ENCODE peak calls at places on chromosome 22, in ten cellular contexts. Q is NB4, H is adrenal gland, M is Peyer's patch, N is esophagus muscularis mucosa, O is stomach, V is IMR-90, B is right lobe of liver, J is body of pancreas, I is ovary. D is an unnamed sample.

GRCh38 chr22:17319541-17319940 is 49.7 kb upstream of the CECR2 start:
- DNase-seq in V (no peak), N (no peak), Q (no peak), B (no peak), O (no peak), J (no peak), M (no peak), I (no peak), H (no peak), D (no peak)

GRCh38 chr22:30968015-30968923 is at the start of gene MORC2:
- DNase-seq in V (peak), N (no peak), J (peak), M (no peak), H (peak), I (no peak), B (peak), Q (no peak), O (peak), D (peak)

GRCh38 chr22:40512426-40513136 is 123.9 kb downstream of the MRTFA start:
- DNase-seq in V (peak), M (no peak), O (no peak), B (no peak), J (peak), Q (no peak), N (no peak), H (no peak), I (no peak), D (no peak)

GRCh38 chr22:29704528-29705285 is 15.1 kb upstream of the CABP7 start:
- DNase-seq in N (no peak), Q (no peak), I (no peak), O (peak), M (no peak), V (peak), B (no peak), H (no peak), J (peak), D (no peak)

GRCh38 chr22:47902646-47903180 is 1140.3 kb downstream of the TBC1D22A start:
- DNase-seq in B (no peak), I (no peak), M (no peak), Q (no peak), V (no peak), H (no peak), N (peak), O (no peak), J (no peak), D (no peak)

GRCh38 chr22:29344137-29344536 is 28.6 kb upstream of the RASL10A start:
- DNase-seq in V (peak), M (no peak), J (peak), O (peak), Q (no peak), N (peak), H (peak), B (peak), I (no peak), D (no peak)

GRCh38 chr22:21591695-21592094 is 24.2 kb downstream of the UBE2L3 start:
- DNase-seq in Q (no peak), H (no peak), V (no peak), I (no peak), J (no peak), O (no peak), M (no peak), N (no peak), B (no peak), D (no peak)

GRCh38 chr22:30181459-30182353 is 64.9 kb downstream of the LIF start:
- DNase-seq in V (no peak), Q (peak), J (no peak), N (peak), B (no peak), H (no peak), O (no peak), M (no peak), I (no peak), D (no peak)

GRCh38 chr22:40499187-40499753 is 128.9 kb downstream of the SGSM3 start:
- DNase-seq in V (peak), B (no peak), O (peak), I (no peak), Q (peak), N (no peak), M (no peak), H (peak), J (peak), D (peak)

GRCh38 chr22:41768420-41768819 is 32.1 kb upstream of the CCDC134 start:
- DNase-seq in I (no peak), J (peak), O (no peak), N (no peak), M (no peak), B (no peak), V (peak), Q (peak), H (no peak), D (no peak)

GRCh38 chr22:24391836-24392217 is 35.6 kb upstream of the ADORA2A start:
- DNase-seq in O (no peak), Q (no peak), M (no peak), I (no peak), N (no peak), B (no peak), H (no peak), V (peak), J (no peak), D (no peak)

GRCh38 chr22:43631846-43632245 is 180.3 kb downstream of the EFCAB6 start:
- DNase-seq in N (peak), B (no peak), H (no peak), I (no peak), O (no peak), Q (no peak), J (no peak), M (no peak), V (no peak), D (no peak)

GRCh38 chr22:17777005-17777716 is 2.9 kb upstream of the BID start:
- DNase-seq in H (no peak), B (peak), J (peak), V (no peak), N (no peak), M (peak), Q (peak), I (no peak), O (peak), D (no peak)

GRCh38 chr22:16975155-16975885 is 32.7 kb downstream of the GAB4 start:
- DNase-seq in I (no peak), O (no peak), V (no peak), M (no peak), N (peak), Q (no peak), J (no peak), B (no peak), H (no peak), D (no peak)

GRCh38 chr22:23377767-23378166 is 197.5 kb downstream of the BCR start:
- DNase-seq in N (no peak), Q (no peak), I (no peak), J (no peak), O (no peak), H (no peak), V (no peak), M (no peak), B (no peak), D (no peak)

GRCh38 chr22:30869996-30870395 is 98.6 kb downstream of the MORC2 start:
- DNase-seq in M (no peak), V (no peak), Q (no peak), H (no peak), I (no peak), B (peak), J (no peak), O (no peak), N (no peak), D (no peak)

GRCh38 chr22:18154821-18155390 is 4.9 kb downstream of the USP18 start:
- DNase-seq in B (no peak), M (no peak), O (no peak), Q (no peak), N (no peak), J (no peak), H (no peak), I (no peak), V (no peak), D (no peak)

GRCh38 chr22:41910599-41911291 is 4.1 kb downstream of the SHISA8 start:
- DNase-seq in V (no peak), O (peak), N (no peak), H (peak), I (peak), Q (no peak), M (no peak), B (no peak), J (peak), D (peak)

GRCh38 chr22:23856721-23857605 is 712 bp upstream of the SLC2A11 start:
- DNase-seq in M (peak), Q (no peak), N (no peak), O (no peak), I (peak), J (peak), V (peak), H (peak), B (no peak), D (peak)

GRCh38 chr22:44587911-44588310 is 89.9 kb upstream of the RTL6 start:
- DNase-seq in B (no peak), H (no peak), O (no peak), I (no peak), M (no peak), V (no peak), N (no peak), J (no peak), Q (no peak), D (no peak)

DNA sequence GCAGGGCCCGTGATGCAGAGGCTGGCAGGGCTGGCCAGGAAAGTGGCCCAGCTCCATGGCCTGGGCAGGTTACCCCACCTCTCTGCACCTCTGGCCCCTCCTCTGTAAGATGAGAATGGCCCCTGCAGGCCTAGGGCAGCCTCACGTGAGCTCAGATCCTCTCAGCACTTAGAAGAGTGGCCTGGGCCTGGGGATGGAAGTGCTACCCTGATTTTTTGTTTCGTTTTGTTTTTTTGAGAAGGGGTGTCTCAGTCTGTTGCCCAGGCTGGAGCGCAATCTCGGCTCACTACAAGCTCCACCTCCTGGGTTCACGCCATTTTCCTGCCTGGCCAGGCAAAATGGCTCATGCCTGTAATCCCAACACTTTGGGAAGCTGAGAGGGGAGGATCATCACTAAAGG is 982 bp downstream of the APOBEC3H start:
- DNase-seq in V (no peak), O (no peak), N (no peak), H (no peak), Q (no peak), M (no peak), J (no peak), I (no peak), B (peak), D (peak)
- H3K4me3 ChIP-seq in V (no peak), O (no peak), N (no peak), H (no peak), Q (no peak), M (no peak), J (no peak), I (no peak), B (no peak), D (no peak)

GRCh38 chr22:35589071-35589735 is 27.9 kb downstream of the MB start:
- DNase-seq in B (peak), O (no peak), V (peak), Q (peak), N (no peak), J (peak), M (no peak), I (no peak), H (peak), D (no peak)
- TF ChIP-seq POLR2A in B (no peak), O (no peak), V (no peak), Q (no peak), N (no peak), J (no peak), M (no peak), I (no peak), H (no peak), D (no peak)

DNA sequence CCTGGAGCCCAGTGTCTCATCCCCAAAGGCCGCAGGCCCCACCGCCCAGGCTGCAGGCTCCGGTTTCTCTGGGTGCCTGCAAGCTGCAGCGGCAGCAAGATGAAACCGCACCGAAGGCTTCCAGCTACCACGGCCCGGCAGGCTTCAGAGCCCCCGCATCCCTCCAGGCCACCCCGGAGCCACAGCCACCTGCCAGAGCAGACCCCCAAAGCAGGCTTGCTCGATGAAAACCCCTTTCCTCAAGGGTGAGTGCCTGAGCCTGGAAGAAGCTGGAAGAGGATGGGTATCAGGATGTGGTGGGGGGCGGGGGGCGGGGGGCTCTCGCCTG is 24.5 kb upstream of the GNB1L start:
- DNase-seq in Q (no peak), V (no peak), O (no peak), I (no peak), M (no peak), H (peak), J (no peak), B (peak), N (no peak), D (no peak)
- H3K4me3 ChIP-seq in Q (no peak), V (no peak), O (no peak), I (no peak), M (no peak), H (no peak), J (no peak), B (no peak), N (no peak), D (no peak)

GRCh38 chr22:38685761-38686160 is 4.0 kb downstream of the TOMM22 start:
- DNase-seq in V (no peak), H (no peak), N (no peak), B (no peak), I (no peak), Q (no peak), O (no peak), J (no peak), M (no peak), D (no peak)
- TF ChIP-seq POLR2A in V (no peak), H (no peak), N (no peak), B (no peak), I (no peak), Q (no peak), O (no peak), J (no peak), M (no peak), D (no peak)

GRCh38 chr22:26433805-26434204 is 4.7 kb downstream of the ASPHD2 start:
- DNase-seq in J (no peak), H (no peak), V (no peak), M (no peak), O (no peak), B (no peak), N (no peak), Q (no peak), I (no peak), D (no peak)

GRCh38 chr22:26431151-26431995 is 2.3 kb downstream of the ASPHD2 start:
- DNase-seq in J (no peak), M (no peak), Q (no peak), N (no peak), V (no peak), O (no peak), B (no peak), H (no peak), I (no peak), D (no peak)

GRCh38 chr22:26430600-26430999 is 1.5 kb downstream of the ASPHD2 start:
- DNase-seq in B (no peak), O (no peak), M (no peak), H (no peak), J (no peak), N (no peak), V (no peak), Q (no peak), I (no peak), D (no peak)

GRCh38 chr22:26435327-26436093 is 6.5 kb downstream of the ASPHD2 start:
- DNase-seq in H (no peak), J (no peak), I (no peak), O (no peak), Q (peak), N (no peak), V (no peak), M (no peak), B (no peak), D (no peak)

GRCh38 chr22:26432619-26433311 is 3.7 kb downstream of the ASPHD2 start:
- DNase-seq in V (no peak), B (no peak), N (no peak), O (no peak), M (no peak), Q (peak), I (no peak), H (no peak), J (no peak), D (no peak)
- H3K4me3 ChIP-seq in V (no peak), B (no peak), N (no peak), O (no peak), M (no peak), Q (no peak), I (no peak), H (no peak), J (no peak), D (no peak)

GRCh38 chr22:50253941-50254340 is 2.9 kb upstream of the HDAC10 start:
- DNase-seq in I (no peak), Q (no peak), N (no peak), J (no peak), B (no peak), H (no peak), V (no peak), O (no peak), M (no peak), D (no peak)
- TF ChIP-seq POLR2A in I (no peak), Q (no peak), N (no peak), J (no peak), B (no peak), H (no peak), V (no peak), O (no peak), M (no peak), D (no peak)

GRCh38 chr22:46068176-46068907 is 82.0 kb upstream of the PPARA start:
- DNase-seq in I (peak), H (no peak), Q (no peak), N (no peak), M (no peak), V (no peak), B (no peak), O (no peak), J (no peak), D (no peak)
- H3K4me3 ChIP-seq in I (peak), H (no peak), Q (peak), N (peak), M (peak), V (peak), B (peak), O (peak), J (no peak), D (peak)

GRCh38 chr22:49934144-49934890 is 15.9 kb downstream of the CRELD2 start:
- DNase-seq in I (peak), M (peak), Q (peak), B (peak), N (no peak), O (peak), J (peak), H (peak), V (peak), D (peak)
- TF ChIP-seq POLR2A in I (no peak), M (no peak), Q (no peak), B (no peak), N (peak), O (no peak), J (no peak), H (no peak), V (no peak), D (no peak)

GRCh38 chr22:36328635-36329216 is 59.0 kb downstream of the MYH9 start:
- DNase-seq in I (peak), O (peak), V (peak), Q (peak), J (peak), B (no peak), N (no peak), H (peak), M (peak), D (peak)
- H3K4me3 ChIP-seq in I (no peak), O (no peak), V (no peak), Q (peak), J (no peak), B (no peak), N (peak), H (no peak), M (no peak), D (no peak)

D was measured in testis.